ENCODE peak calls at places on chromosomes 6 and 20, in eight cellular contexts. P is IMR-90, K is GM23248, G is mammary epithelial cell, O is fibroblast of lung, M is HCT116, Y is endothelial cell of umbilical vein, E is hepatocyte. V is an unnamed sample.

GRCh38 chr6:82015043-82015442 is 232.5 kb downstream of the IBTK start:
- DNase-seq in E (no peak), Y (peak; percentile 40), P (no peak), K (peak; percentile 71), O (no peak), M (no peak), G (peak; percentile 61), V (no peak)

GRCh38 chr6:498795-499231 is 107.3 kb downstream of the IRF4 start:
- DNase-seq in O (no peak), P (peak; percentile 4), K (no peak), M (no peak), G (no peak), E (peak; percentile 11), Y (no peak), V (no peak)

GRCh38 chr6:169950558-169950957 is 199.1 kb downstream of the ERMARD start:
- DNase-seq in G (peak; percentile 7), O (peak; percentile 6), E (no peak), Y (no peak), M (peak; percentile 32), P (no peak), K (peak; percentile 27), V (no peak)

GRCh38 chr6:30062471-30063178 is 1.6 kb downstream of the POLR1H start:
- DNase-seq in E (no peak), Y (no peak), G (no peak), O (no peak), K (no peak), P (no peak), M (no peak), V (no peak)

GRCh38 chr6:110217255-110217654 is 37.0 kb downstream of the CDC40 start:
- DNase-seq in K (peak; percentile 60), G (peak; percentile 54), Y (no peak), M (no peak), O (peak; percentile 9), P (peak; percentile 43), E (no peak), V (no peak)

GRCh38 chr20:1323830-1324597 is 4.9 kb downstream of the SDCBP2 start:
- DNase-seq in E (no peak), M (no peak), Y (peak; percentile 40), G (no peak), P (no peak), O (no peak), K (no peak), V (no peak)

GRCh38 chr6:36249010-36249409 is 20.9 kb upstream of the PNPLA1 start:
- DNase-seq in E (peak; percentile 42), M (no peak), G (peak; percentile 28), O (peak; percentile 19), P (peak; percentile 70), Y (peak; percentile 84), K (peak; percentile 66), V (no peak)

GRCh38 chr6:87945966-87946365 is 101.7 kb upstream of the SPACA1 start:
- DNase-seq in Y (no peak), P (no peak), M (no peak), E (no peak), K (peak; percentile 56), O (peak; percentile 41), G (peak; percentile 77), V (no peak)

GRCh38 chr6:142385352-142385751 is 83.5 kb downstream of the ADGRG6 start:
- DNase-seq in M (no peak), O (no peak), Y (no peak), P (no peak), K (no peak), G (no peak), E (no peak), V (no peak)

GRCh38 chr6:6927437-6928361 is 180.1 kb upstream of the RREB1 start:
- DNase-seq in E (no peak), O (peak; percentile 40), Y (no peak), K (peak; percentile 19), M (no peak), P (no peak), G (no peak), V (peak; percentile 65)

DNA sequence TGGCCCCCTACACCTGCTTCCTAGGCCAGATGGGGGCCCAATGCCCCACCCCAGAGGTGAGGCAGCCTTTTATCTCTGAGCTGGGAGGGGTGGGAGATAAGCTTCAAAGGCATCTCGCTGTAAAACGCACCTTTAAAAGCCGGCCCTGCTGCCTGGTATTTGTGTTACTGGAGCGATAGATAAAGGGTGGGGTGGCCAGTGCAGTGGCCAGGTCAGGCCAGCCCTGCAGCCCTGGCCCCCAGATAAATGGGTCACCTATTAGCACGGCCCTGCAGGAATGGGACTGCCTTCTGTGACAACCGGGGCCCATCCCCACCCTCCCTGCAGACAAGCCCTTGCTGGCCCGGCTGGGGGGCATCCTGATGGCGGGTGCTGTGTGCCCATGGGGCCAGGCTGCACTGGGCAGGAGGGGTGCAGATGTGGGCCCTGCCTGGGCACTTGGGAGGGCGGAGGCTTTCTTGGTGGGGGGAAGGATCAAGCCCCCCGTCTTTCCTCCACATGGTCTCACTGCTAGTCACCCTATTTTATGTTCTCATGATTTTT is 3.0 kb upstream of the RBBP8NL start:
- DNase-seq in K (no peak), G (no peak), M (no peak), O (no peak), Y (no peak), E (peak; percentile 75), P (no peak), V (no peak)
- H3K27me3 ChIP-seq in K (peaks cover 38% of the 10 kb centered on the region), G (no peaks in the 10 kb centered on the region), M (no peaks in the 10 kb centered on the region), O (peaks cover 26% of the 10 kb centered on the region), Y (peaks cover 23% of the 10 kb centered on the region), E (no peaks in the 10 kb centered on the region), P (peaks cover 63% of the 10 kb centered on the region), V (no peaks in the 10 kb centered on the region)

DNA sequence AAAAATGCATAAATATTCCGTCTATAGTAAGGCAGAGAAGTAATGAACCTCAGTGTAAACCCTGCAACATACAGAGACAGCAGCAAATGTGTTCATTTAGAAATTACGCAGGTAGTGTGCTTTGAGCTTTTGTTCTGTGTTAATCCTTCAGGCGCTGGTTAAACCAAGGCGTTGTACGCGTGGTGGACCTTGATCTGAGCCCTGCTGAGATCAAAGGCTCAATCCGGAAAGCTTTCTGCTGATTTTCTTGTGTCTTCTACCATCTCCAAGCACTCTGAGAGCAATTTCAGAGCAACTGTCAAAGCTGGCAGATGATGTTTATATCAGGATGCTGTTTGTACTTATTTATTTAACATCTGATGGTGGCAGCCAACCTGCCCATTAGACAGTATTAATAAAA is 382.8 kb downstream of the CDH26 start:
- DNase-seq in K (no peak), G (no peak), P (no peak), E (peak; percentile 38), M (no peak), O (no peak), Y (no peak), V (no peak)
- H3K9me3 ChIP-seq in K (no peaks in the 10 kb centered on the region), G (no peaks in the 10 kb centered on the region), P (peaks cover 9% of the 10 kb centered on the region), E (no peaks in the 10 kb centered on the region), M (peaks cover 7% of the 10 kb centered on the region), O (no peaks in the 10 kb centered on the region), Y (peaks cover 12% of the 10 kb centered on the region), V (no peaks in the 10 kb centered on the region)

GRCh38 chr6:42335896-42336295 is 115.8 kb downstream of the TRERF1 start:
- DNase-seq in G (no peak), O (no peak), E (no peak), K (no peak), M (no peak), P (peak; percentile 20), Y (no peak), V (no peak)
- H4K20me1 ChIP-seq in G (no peaks in the 10 kb centered on the region), O (no peaks in the 10 kb centered on the region), E (no peaks in the 10 kb centered on the region), K (no peaks in the 10 kb centered on the region), M (no peaks in the 10 kb centered on the region), P (peaks cover 7% of the 10 kb centered on the region), Y (no peaks in the 10 kb centered on the region), V (no peaks in the 10 kb centered on the region)

GRCh38 chr20:64092258-64093012 is 8.2 kb upstream of the LKAAEAR1 start:
- DNase-seq in K (no peak), G (no peak), O (no peak), E (no peak), M (no peak), P (no peak), Y (no peak), V (no peak)

GRCh38 chr20:64093013-64093503 is 8.9 kb upstream of the LKAAEAR1 start:
- DNase-seq in O (no peak), K (peak; percentile 17), E (no peak), G (no peak), M (no peak), Y (no peak), P (no peak), V (peak; percentile 48)

GRCh38 chr20:64096535-64096934 is 10.8 kb downstream of the NPBWR2 start:
- DNase-seq in K (no peak), M (no peak), P (no peak), E (no peak), G (no peak), O (no peak), Y (no peak), V (no peak)

GRCh38 chr20:64095927-64096326 is 11.4 kb downstream of the NPBWR2 start:
- DNase-seq in K (no peak), G (no peak), M (no peak), E (no peak), P (no peak), Y (no peak), O (no peak), V (no peak)

GRCh38 chr20:64095455-64095854 is 11.3 kb upstream of the LKAAEAR1 start:
- DNase-seq in K (no peak), P (no peak), O (no peak), G (no peak), E (no peak), Y (no peak), M (no peak), V (no peak)
- H3K27me3 ChIP-seq in K (peaks cover 4% of the 10 kb centered on the region), P (peaks cover 13% of the 10 kb centered on the region), O (peaks cover 4% of the 10 kb centered on the region), G (no peaks in the 10 kb centered on the region), E (peaks cover 4% of the 10 kb centered on the region), Y (no peaks in the 10 kb centered on the region), M (no peaks in the 10 kb centered on the region), V (no peaks in the 10 kb centered on the region)

DNA sequence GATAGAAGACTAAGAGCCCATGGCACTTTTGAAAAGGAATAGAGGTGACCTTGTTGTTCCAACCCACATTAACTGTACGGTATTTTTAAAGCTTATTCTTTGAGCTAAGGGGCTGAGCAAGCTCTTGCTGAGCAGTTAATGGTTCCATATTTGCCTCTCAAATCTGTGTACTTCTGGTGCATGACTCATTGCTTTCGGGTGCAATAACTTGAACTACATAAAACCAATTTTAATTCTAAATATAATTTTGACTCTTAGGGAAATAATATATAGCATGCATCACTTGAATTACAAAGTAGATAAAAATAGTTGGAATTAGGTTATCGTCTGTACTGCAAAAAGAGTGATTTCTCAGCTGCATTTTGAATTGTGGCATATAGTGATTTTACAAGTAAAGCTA is 348.1 kb upstream of the CITED2 start:
- DNase-seq in K (no peak), G (no peak), Y (no peak), M (no peak), O (peak; percentile 56), E (no peak), P (peak; percentile 59), V (no peak)
- H3K9me3 ChIP-seq in K (no peaks in the 10 kb centered on the region), G (no peaks in the 10 kb centered on the region), Y (no peaks in the 10 kb centered on the region), M (no peaks in the 10 kb centered on the region), O (no peaks in the 10 kb centered on the region), E (no peaks in the 10 kb centered on the region), P (no peaks in the 10 kb centered on the region), V (no peaks in the 10 kb centered on the region)

V was measured in H9.